ENCODE peak calls at places on chromosomes 11 and 22, in ten cellular contexts. T, J, L, A, V, P, Q, S, N and B are unnamed samples.

GRCh38 chr11:2791139-2791520 is 91.3 kb upstream of the KCNQ1OT1 start:
- DNase-seq in T (peak; percentile 45), J (no peak), L (peak; percentile 52), A (no peak), V (no peak), P (peak; percentile 65), Q (peak; percentile 10), S (no peak), N (no peak), B (no peak)

GRCh38 chr11:975824-976223 is 50.2 kb downstream of the AP2A2 start:
- DNase-seq in T (no peak), J (no peak), L (no peak), A (no peak), V (no peak), P (no peak), Q (peak; percentile 72), S (peak; percentile 57), N (peak; percentile 76), B (no peak)

GRCh38 chr11:96143016-96143670 is 199.9 kb downstream of the MAML2 start:
- DNase-seq in T (no peak), J (no peak), L (no peak), A (no peak), V (no peak), P (no peak), Q (no peak), S (peak; percentile 55), N (no peak), B (no peak)

GRCh38 chr11:101428918-101429317 is 154.9 kb downstream of the TRPC6 start:
- DNase-seq in T (no peak), J (no peak), L (no peak), A (no peak), V (no peak), P (no peak), Q (no peak), S (no peak), N (peak; percentile 55), B (no peak)

GRCh38 chr11:76648929-76649328 is 21.6 kb downstream of the LRRC32 start:
- DNase-seq in T (no peak), J (no peak), L (no peak), A (no peak), V (no peak), P (no peak), Q (no peak), S (no peak), N (no peak), B (no peak)

GRCh38 chr11:64571410-64572091 is 19.5 kb upstream of the SLC22A12 start:
- DNase-seq in T (no peak), J (no peak), L (no peak), A (no peak), V (no peak), P (peak; percentile 32), Q (peak; percentile 53), S (no peak), N (peak; percentile 73), B (no peak)

GRCh38 chr22:31106001-31106571 is 1.3 kb downstream of the SELENOM start:
- DNase-seq in T (no peak), J (no peak), L (peak; percentile 84), A (no peak), V (no peak), P (no peak), Q (no peak), S (no peak), N (no peak), B (no peak)

GRCh38 chr11:129374993-129375721 is 491 bp upstream of the BARX2 start:
- DNase-seq in T (peak; percentile 80), J (peak; percentile 80), L (no peak), A (no peak), V (no peak), P (peak; percentile 47), Q (peak; percentile 42), S (peak; percentile 44), N (peak; percentile 67), B (no peak)

GRCh38 chr22:38697055-38697980 is 3.4 kb downstream of the JOSD1 start:
- DNase-seq in T (peak; percentile 70), J (no peak), L (peak; percentile 62), A (no peak), V (no peak), P (no peak), Q (no peak), S (peak; percentile 70), N (peak; percentile 14), B (no peak)

GRCh38 chr11:6895010-6895409 is 2.7 kb upstream of the OR2D2 start:
- DNase-seq in T (no peak), J (no peak), L (no peak), A (no peak), V (no peak), P (no peak), Q (no peak), S (no peak), N (no peak), B (no peak)

GRCh38 chr11:73554677-73555320 is 43.1 kb downstream of the FAM168A start:
- DNase-seq in T (no peak), J (no peak), L (no peak), A (no peak), V (no peak), P (no peak), Q (no peak), S (no peak), N (no peak), B (no peak)

GRCh38 chr22:17116931-17117330 is 4.2 kb downstream of the TMEM121B start:
- DNase-seq in T (no peak), J (no peak), L (no peak), A (no peak), V (no peak), P (no peak), Q (no peak), S (no peak), N (peak; percentile 26), B (no peak)

GRCh38 chr11:131534031-131534430 is 163.6 kb downstream of the NTM start:
- DNase-seq in T (no peak), J (no peak), L (no peak), A (no peak), V (no peak), P (no peak), Q (no peak), S (no peak), N (no peak), B (no peak)

GRCh38 chr22:22802346-22802970 is 85.2 kb upstream of the IGLL5 start:
- DNase-seq in T (no peak), J (no peak), L (no peak), A (no peak), V (no peak), P (no peak), Q (no peak), S (no peak), N (no peak), B (no peak)

GRCh38 chr11:94895451-94895850 is 77.9 kb downstream of the CWC15 start:
- DNase-seq in T (no peak), J (no peak), L (no peak), A (no peak), V (no peak), P (no peak), Q (no peak), S (peak; percentile 73), N (no peak), B (no peak)

GRCh38 chr11:67440229-67441081 is 2.8 kb downstream of the CORO1B start:
- DNase-seq in T (no peak), J (no peak), L (no peak), A (no peak), V (no peak), P (no peak), Q (no peak), S (no peak), N (no peak), B (no peak)

GRCh38 chr11:70471254-70471653 is 72.9 kb downstream of the CTTN start:
- DNase-seq in T (no peak), J (no peak), L (peak; percentile 47), A (peak; percentile 71), V (no peak), P (no peak), Q (peak; percentile 74), S (no peak), N (peak; percentile 84), B (no peak)